ENCODE peak calls at places on chromosome 13, in nine cellular contexts. One of them, this sample, is unnamed.

GRCh38 chr13:107937841-107938240 is 277.5 kb downstream of the LIG4 start:
- DNase-seq in brain microvascular endothelial cell: no peak
- DNase-seq in CD4-positive, alpha-beta T cell: no peak
- DNase-seq in tibial nerve: no peak
- DNase-seq in endodermal cell: no peak
- DNase-seq in colonic mucosa: no peak
- DNase-seq in IMR-90: peak; percentile 0
- DNase-seq in mesenchymal stem cell: no peak
- DNase-seq in thoracic aorta: no peak
- DNase-seq in this sample: no peak

GRCh38 chr13:74696148-74696922 is 562.1 kb upstream of the KLF12 start:
- DNase-seq in brain microvascular endothelial cell: no peak
- DNase-seq in colonic mucosa: no peak
- DNase-seq in IMR-90: no peak
- DNase-seq in thoracic aorta: no peak
- DNase-seq in tibial nerve: no peak
- DNase-seq in mesenchymal stem cell: no peak
- DNase-seq in endodermal cell: no peak
- DNase-seq in CD4-positive, alpha-beta T cell: no peak
- DNase-seq in this sample: no peak

GRCh38 chr13:102139626-102140025 is 262.2 kb downstream of the FGF14 start:
- DNase-seq in CD4-positive, alpha-beta T cell: no peak
- DNase-seq in brain microvascular endothelial cell: no peak
- DNase-seq in tibial nerve: no peak
- DNase-seq in IMR-90: no peak
- DNase-seq in endodermal cell: no peak
- DNase-seq in colonic mucosa: no peak
- DNase-seq in mesenchymal stem cell: no peak
- DNase-seq in thoracic aorta: no peak
- DNase-seq in this sample: no peak

GRCh38 chr13:30071890-30072817 is 221.7 kb upstream of the UBL3 start:
- DNase-seq in thoracic aorta: no peak
- DNase-seq in IMR-90: no peak
- DNase-seq in tibial nerve: no peak
- DNase-seq in endodermal cell: no peak
- DNase-seq in CD4-positive, alpha-beta T cell: no peak
- DNase-seq in colonic mucosa: peak; percentile 55
- DNase-seq in brain microvascular endothelial cell: no peak
- DNase-seq in mesenchymal stem cell: no peak
- DNase-seq in this sample: no peak

GRCh38 chr13:89407357-89407756 is 1736.2 kb downstream of the SLITRK5 start:
- DNase-seq in tibial nerve: no peak
- DNase-seq in mesenchymal stem cell: no peak
- DNase-seq in endodermal cell: no peak
- DNase-seq in thoracic aorta: no peak
- DNase-seq in brain microvascular endothelial cell: no peak
- DNase-seq in IMR-90: no peak
- DNase-seq in colonic mucosa: no peak
- DNase-seq in CD4-positive, alpha-beta T cell: no peak
- DNase-seq in this sample: no peak

GRCh38 chr13:36436811-36437210 is 4.5 kb downstream of the CCNA1 start:
- DNase-seq in brain microvascular endothelial cell: no peak
- DNase-seq in colonic mucosa: no peak
- DNase-seq in thoracic aorta: no peak
- DNase-seq in tibial nerve: no peak
- DNase-seq in IMR-90: no peak
- DNase-seq in mesenchymal stem cell: no peak
- DNase-seq in CD4-positive, alpha-beta T cell: no peak
- DNase-seq in endodermal cell: no peak
- DNase-seq in this sample: no peak

GRCh38 chr13:35826626-35827254 is 304.4 kb downstream of the DCLK1 start:
- DNase-seq in brain microvascular endothelial cell: no peak
- DNase-seq in CD4-positive, alpha-beta T cell: no peak
- DNase-seq in thoracic aorta: no peak
- DNase-seq in colonic mucosa: no peak
- DNase-seq in tibial nerve: no peak
- DNase-seq in endodermal cell: peak; percentile 79
- DNase-seq in mesenchymal stem cell: no peak
- DNase-seq in IMR-90: no peak
- DNase-seq in this sample: no peak

GRCh38 chr13:43085545-43085944 is 62.2 kb downstream of the DNAJC15 start:
- DNase-seq in tibial nerve: no peak
- DNase-seq in brain microvascular endothelial cell: no peak
- DNase-seq in colonic mucosa: no peak
- DNase-seq in thoracic aorta: no peak
- DNase-seq in IMR-90: peak; percentile 61
- DNase-seq in endodermal cell: no peak
- DNase-seq in CD4-positive, alpha-beta T cell: no peak
- DNase-seq in mesenchymal stem cell: peak; percentile 52
- DNase-seq in this sample: no peak

GRCh38 chr13:80171096-80171495 is 169.8 kb downstream of the SPRY2 start:
- DNase-seq in CD4-positive, alpha-beta T cell: no peak
- DNase-seq in endodermal cell: no peak
- DNase-seq in thoracic aorta: no peak
- DNase-seq in colonic mucosa: no peak
- DNase-seq in tibial nerve: no peak
- DNase-seq in IMR-90: no peak
- DNase-seq in brain microvascular endothelial cell: no peak
- DNase-seq in mesenchymal stem cell: no peak
- DNase-seq in this sample: no peak

GRCh38 chr13:96730676-96731075 is 263.6 kb downstream of the OXGR1 start:
- DNase-seq in tibial nerve: no peak
- DNase-seq in mesenchymal stem cell: peak; percentile 0
- DNase-seq in endodermal cell: no peak
- DNase-seq in brain microvascular endothelial cell: peak; percentile 25
- DNase-seq in IMR-90: no peak
- DNase-seq in colonic mucosa: no peak
- DNase-seq in thoracic aorta: no peak
- DNase-seq in CD4-positive, alpha-beta T cell: no peak
- DNase-seq in this sample: no peak

GRCh38 chr13:50127017-50127725 is 111.9 kb downstream of the KCNRG start:
- DNase-seq in brain microvascular endothelial cell: no peak
- DNase-seq in mesenchymal stem cell: peak; percentile 88
- DNase-seq in IMR-90: peak; percentile 50
- DNase-seq in colonic mucosa: peak; percentile 52
- DNase-seq in endodermal cell: peak; percentile 77
- DNase-seq in CD4-positive, alpha-beta T cell: peak; percentile 62
- DNase-seq in thoracic aorta: no peak
- DNase-seq in tibial nerve: peak; percentile 47
- DNase-seq in this sample: no peak

GRCh38 chr13:82693607-82694006 is 1188.7 kb downstream of the SLITRK1 start:
- DNase-seq in colonic mucosa: no peak
- DNase-seq in CD4-positive, alpha-beta T cell: no peak
- DNase-seq in mesenchymal stem cell: no peak
- DNase-seq in endodermal cell: no peak
- DNase-seq in brain microvascular endothelial cell: no peak
- DNase-seq in IMR-90: no peak
- DNase-seq in thoracic aorta: no peak
- DNase-seq in tibial nerve: no peak
- DNase-seq in this sample: no peak

GRCh38 chr13:100102042-100102441 is 13.1 kb downstream of the PCCA start:
- DNase-seq in brain microvascular endothelial cell: no peak
- DNase-seq in endodermal cell: no peak
- DNase-seq in CD4-positive, alpha-beta T cell: no peak
- DNase-seq in tibial nerve: no peak
- DNase-seq in IMR-90: no peak
- DNase-seq in mesenchymal stem cell: no peak
- DNase-seq in colonic mucosa: no peak
- DNase-seq in thoracic aorta: no peak
- DNase-seq in this sample: no peak

GRCh38 chr13:76816394-76816793 is 69.8 kb downstream of the KCTD12 start:
- DNase-seq in mesenchymal stem cell: no peak
- DNase-seq in thoracic aorta: no peak
- DNase-seq in tibial nerve: no peak
- DNase-seq in endodermal cell: no peak
- DNase-seq in IMR-90: no peak
- DNase-seq in colonic mucosa: no peak
- DNase-seq in CD4-positive, alpha-beta T cell: no peak
- DNase-seq in brain microvascular endothelial cell: no peak
- DNase-seq in this sample: peak; percentile 6

GRCh38 chr13:102699419-102699961 is 4.6 kb upstream of the METTL21C start:
- DNase-seq in tibial nerve: no peak
- DNase-seq in mesenchymal stem cell: no peak
- DNase-seq in CD4-positive, alpha-beta T cell: no peak
- DNase-seq in IMR-90: no peak
- DNase-seq in colonic mucosa: no peak
- DNase-seq in endodermal cell: no peak
- DNase-seq in thoracic aorta: no peak
- DNase-seq in brain microvascular endothelial cell: no peak
- DNase-seq in this sample: no peak

GRCh38 chr13:75296651-75297050 is 185.3 kb downstream of the TBC1D4 start:
- DNase-seq in mesenchymal stem cell: no peak
- DNase-seq in IMR-90: no peak
- DNase-seq in endodermal cell: no peak
- DNase-seq in CD4-positive, alpha-beta T cell: no peak
- DNase-seq in tibial nerve: no peak
- DNase-seq in colonic mucosa: no peak
- DNase-seq in thoracic aorta: no peak
- DNase-seq in brain microvascular endothelial cell: no peak
- DNase-seq in this sample: no peak

DNA sequence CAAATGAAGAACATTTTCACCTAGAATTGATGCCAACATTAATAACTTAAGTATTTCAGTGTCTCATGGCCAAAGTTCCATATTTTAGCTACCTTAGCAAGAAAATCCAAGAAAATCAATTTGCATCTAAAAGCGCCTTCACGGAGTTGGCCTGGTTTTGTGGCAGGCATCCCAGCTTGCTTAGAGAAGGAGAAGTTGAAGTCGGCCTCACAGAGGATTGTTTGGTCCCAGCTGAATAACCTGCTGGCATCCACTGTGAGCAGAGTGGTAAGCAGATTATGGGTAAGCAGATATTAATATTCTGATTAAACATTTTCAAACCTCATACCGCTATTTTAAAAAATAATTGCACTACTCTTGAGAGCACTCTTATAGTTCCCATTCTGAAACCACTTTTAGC is 62.3 kb upstream of the STARD13 start:
- DNase-seq in mesenchymal stem cell: peak; percentile 15
- DNase-seq in thoracic aorta: no peak
- DNase-seq in IMR-90: no peak
- DNase-seq in tibial nerve: no peak
- DNase-seq in endodermal cell: no peak
- DNase-seq in CD4-positive, alpha-beta T cell: no peak
- DNase-seq in colonic mucosa: no peak
- DNase-seq in brain microvascular endothelial cell: no peak
- DNase-seq in this sample: no peak
- H3K27ac ChIP-seq in mesenchymal stem cell: no peak overlapping the region
- H3K27ac ChIP-seq in thoracic aorta: peak overlapping the region; percentile 30
- H3K27ac ChIP-seq in IMR-90: peak overlapping the region; percentile 97
- H3K27ac ChIP-seq in tibial nerve: no peak overlapping the region
- H3K27ac ChIP-seq in endodermal cell: no peak overlapping the region
- H3K27ac ChIP-seq in CD4-positive, alpha-beta T cell: no peak overlapping the region
- H3K27ac ChIP-seq in colonic mucosa: no peak overlapping the region
- H3K27ac ChIP-seq in brain microvascular endothelial cell: no peak overlapping the region
- H3K27ac ChIP-seq in this sample: peak overlapping the region; percentile 60

GRCh38 chr13:94601446-94602431 is at the start of gene GPR180:
- DNase-seq in mesenchymal stem cell: peak; percentile 99
- DNase-seq in colonic mucosa: peak; percentile 95
- DNase-seq in tibial nerve: peak; percentile 89
- DNase-seq in brain microvascular endothelial cell: peak; percentile 100
- DNase-seq in CD4-positive, alpha-beta T cell: peak; percentile 81
- DNase-seq in endodermal cell: peak; percentile 98
- DNase-seq in thoracic aorta: peak; percentile 88
- DNase-seq in IMR-90: peak; percentile 100
- DNase-seq in this sample: peak; percentile 71

GRCh38 chr13:94607056-94607455 is 5.4 kb downstream of the GPR180 start:
- DNase-seq in IMR-90: no peak
- DNase-seq in CD4-positive, alpha-beta T cell: no peak
- DNase-seq in mesenchymal stem cell: no peak
- DNase-seq in tibial nerve: no peak
- DNase-seq in endodermal cell: no peak
- DNase-seq in brain microvascular endothelial cell: no peak
- DNase-seq in thoracic aorta: no peak
- DNase-seq in colonic mucosa: no peak
- DNase-seq in this sample: no peak

GRCh38 chr13:94598281-94598680 is 2.3 kb upstream of the TGDS start:
- DNase-seq in IMR-90: peak; percentile 21
- DNase-seq in mesenchymal stem cell: no peak
- DNase-seq in thoracic aorta: no peak
- DNase-seq in tibial nerve: no peak
- DNase-seq in colonic mucosa: no peak
- DNase-seq in CD4-positive, alpha-beta T cell: no peak
- DNase-seq in endodermal cell: no peak
- DNase-seq in brain microvascular endothelial cell: no peak
- DNase-seq in this sample: no peak

GRCh38 chr13:94599877-94600276 is 1.8 kb upstream of the GPR180 start:
- DNase-seq in endodermal cell: no peak
- DNase-seq in colonic mucosa: no peak
- DNase-seq in tibial nerve: no peak
- DNase-seq in IMR-90: no peak
- DNase-seq in CD4-positive, alpha-beta T cell: no peak
- DNase-seq in mesenchymal stem cell: no peak
- DNase-seq in thoracic aorta: no peak
- DNase-seq in brain microvascular endothelial cell: no peak
- DNase-seq in this sample: no peak

GRCh38 chr13:94602467-94602866 is 810 bp downstream of the GPR180 start:
- DNase-seq in brain microvascular endothelial cell: no peak
- DNase-seq in CD4-positive, alpha-beta T cell: no peak
- DNase-seq in thoracic aorta: no peak
- DNase-seq in colonic mucosa: no peak
- DNase-seq in IMR-90: no peak
- DNase-seq in endodermal cell: no peak
- DNase-seq in tibial nerve: no peak
- DNase-seq in mesenchymal stem cell: no peak
- DNase-seq in this sample: no peak
- H3K27ac ChIP-seq in brain microvascular endothelial cell: peak overlapping the region; percentile 69
- H3K27ac ChIP-seq in CD4-positive, alpha-beta T cell: peak overlapping the region; percentile 61
- H3K27ac ChIP-seq in thoracic aorta: peak overlapping the region; percentile 67
- H3K27ac ChIP-seq in colonic mucosa: peak overlapping the region; percentile 76
- H3K27ac ChIP-seq in IMR-90: peak overlapping the region; percentile 85
- H3K27ac ChIP-seq in endodermal cell: no peak overlapping the region
- H3K27ac ChIP-seq in tibial nerve: peak overlapping the region; percentile 63
- H3K27ac ChIP-seq in mesenchymal stem cell: no peak overlapping the region
- H3K27ac ChIP-seq in this sample: no peak overlapping the region

GRCh38 chr13:94552095-94552494 is 43.9 kb downstream of the TGDS start:
- DNase-seq in thoracic aorta: no peak
- DNase-seq in tibial nerve: no peak
- DNase-seq in mesenchymal stem cell: no peak
- DNase-seq in IMR-90: no peak
- DNase-seq in CD4-positive, alpha-beta T cell: no peak
- DNase-seq in brain microvascular endothelial cell: no peak
- DNase-seq in endodermal cell: no peak
- DNase-seq in colonic mucosa: no peak
- DNase-seq in this sample: no peak
- H3K27ac ChIP-seq in thoracic aorta: no peak overlapping the region
- H3K27ac ChIP-seq in tibial nerve: no peak overlapping the region
- H3K27ac ChIP-seq in mesenchymal stem cell: no peak overlapping the region
- H3K27ac ChIP-seq in IMR-90: no peak overlapping the region
- H3K27ac ChIP-seq in CD4-positive, alpha-beta T cell: no peak overlapping the region
- H3K27ac ChIP-seq in brain microvascular endothelial cell: no peak overlapping the region
- H3K27ac ChIP-seq in endodermal cell: no peak overlapping the region
- H3K27ac ChIP-seq in colonic mucosa: no peak overlapping the region
- H3K27ac ChIP-seq in this sample: no peak overlapping the region

DNA sequence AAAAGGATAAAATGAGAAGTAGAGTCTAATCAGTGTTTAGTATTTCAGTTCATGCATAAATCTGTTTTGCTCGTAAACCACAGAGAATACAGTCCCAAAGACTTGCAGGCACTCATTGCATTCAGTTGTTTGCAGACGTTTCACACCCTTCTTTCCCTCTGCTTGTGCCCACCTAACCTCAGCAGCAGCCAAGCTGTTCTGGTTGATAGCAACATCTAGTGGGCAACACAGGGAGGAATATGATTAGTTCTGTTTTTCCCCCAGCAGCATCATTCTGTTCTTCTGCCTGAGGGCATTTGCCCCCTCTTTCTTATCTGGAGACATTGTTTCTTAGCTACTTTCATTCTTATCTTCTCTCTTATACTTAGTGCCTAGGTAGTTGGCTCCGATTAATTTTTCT is 135.6 kb downstream of the PAN3 start:
- DNase-seq in tibial nerve: no peak
- DNase-seq in colonic mucosa: no peak
- DNase-seq in CD4-positive, alpha-beta T cell: no peak
- DNase-seq in brain microvascular endothelial cell: no peak
- DNase-seq in thoracic aorta: no peak
- DNase-seq in endodermal cell: peak; percentile 64
- DNase-seq in IMR-90: peak; percentile 3
- DNase-seq in mesenchymal stem cell: no peak
- DNase-seq in this sample: no peak
- H3K27ac ChIP-seq in tibial nerve: no peak overlapping the region
- H3K27ac ChIP-seq in colonic mucosa: no peak overlapping the region
- H3K27ac ChIP-seq in CD4-positive, alpha-beta T cell: no peak overlapping the region
- H3K27ac ChIP-seq in brain microvascular endothelial cell: no peak overlapping the region
- H3K27ac ChIP-seq in thoracic aorta: no peak overlapping the region
- H3K27ac ChIP-seq in endodermal cell: no peak overlapping the region
- H3K27ac ChIP-seq in IMR-90: no peak overlapping the region
- H3K27ac ChIP-seq in mesenchymal stem cell: no peak overlapping the region
- H3K27ac ChIP-seq in this sample: no peak overlapping the region

This sample was measured in caudate nucleus.